ENCODE peak calls at places on chromosomes 3 and 15, in seven cellular contexts. J is MM.1S; S is lower lobe of right lung; L is endothelial cell; Y is bronchial epithelial cell; U is mucosa of descending colon; I is CD8-positive, alpha-beta T cell. R is an unnamed sample.

GRCh38 chr15:52284164-52284563 is 11.4 kb downstream of the MYO5C start:
- DNase-seq in J (no peak), S (no peak), L (no peak), Y (peak), U (no peak), I (no peak), R (no peak)

GRCh38 chr15:62085740-62086139 is 19.0 kb downstream of the C2CD4A start:
- DNase-seq in J (no peak), S (no peak), L (no peak), Y (no peak), U (no peak), I (no peak), R (no peak)

GRCh38 chr3:187639912-187640822 is 30.0 kb downstream of the SST start:
- DNase-seq in J (no peak), S (no peak), L (no peak), Y (no peak), U (no peak), I (no peak), R (no peak)

GRCh38 chr3:100047455-100048141 is 66.7 kb downstream of the FILIP1L start:
- DNase-seq in J (peak), S (no peak), L (no peak), Y (peak), U (peak), I (no peak), R (peak)

GRCh38 chr15:99283739-99284138 is 32.5 kb downstream of the LRRC28 start:
- DNase-seq in J (no peak), S (no peak), L (no peak), Y (no peak), U (no peak), I (no peak), R (no peak)

GRCh38 chr3:78689378-78689777 is 1078.4 kb downstream of the ROBO1 start:
- DNase-seq in J (no peak), S (no peak), L (no peak), Y (no peak), U (no peak), I (no peak), R (no peak)

GRCh38 chr3:64650710-64651109 is 37.1 kb downstream of the ADAMTS9 start:
- DNase-seq in J (no peak), S (no peak), L (no peak), Y (peak), U (no peak), I (no peak), R (no peak)

GRCh38 chr15:53246404-53246803 is 456.3 kb upstream of the ONECUT1 start:
- DNase-seq in J (no peak), S (no peak), L (no peak), Y (no peak), U (no peak), I (no peak), R (no peak)

GRCh38 chr3:155869664-155870063 is 786 bp upstream of the GMPS start:
- DNase-seq in J (no peak), S (no peak), L (no peak), Y (no peak), U (no peak), I (no peak), R (no peak)

GRCh38 chr15:77013786-77014136 is 18.8 kb downstream of the PSTPIP1 start:
- DNase-seq in J (no peak), S (no peak), L (no peak), Y (peak), U (peak), I (peak), R (no peak)

GRCh38 chr15:63514533-63514943 is 10.1 kb downstream of the USP3 start:
- DNase-seq in J (no peak), S (no peak), L (no peak), Y (peak), U (no peak), I (no peak), R (peak)

GRCh38 chr3:119690043-119690656 is 12.7 kb upstream of the CFAP91 start:
- DNase-seq in J (no peak), S (no peak), L (no peak), Y (peak), U (no peak), I (no peak), R (no peak)

GRCh38 chr15:56249080-56249479 is 5.4 kb upstream of the RFX7 start:
- DNase-seq in J (peak), S (no peak), L (peak), Y (peak), U (no peak), I (no peak), R (no peak)

GRCh38 chr3:82229397-82229796 is 468.0 kb upstream of the GBE1 start:
- DNase-seq in J (peak), S (no peak), L (no peak), Y (no peak), U (no peak), I (no peak), R (no peak)

GRCh38 chr3:99638244-99638948 is at the start of gene COL8A1:
- DNase-seq in J (no peak), S (peak), L (peak), Y (peak), U (peak), I (no peak), R (no peak)

GRCh38 chr15:38996111-38996541 is 431.5 kb upstream of the RASGRP1 start:
- DNase-seq in J (no peak), S (no peak), L (no peak), Y (peak), U (no peak), I (no peak), R (no peak)

GRCh38 chr3:46264002-46264401 is 21.7 kb downstream of the CCR3 start:
- DNase-seq in J (no peak), S (no peak), L (no peak), Y (no peak), U (no peak), I (no peak), R (no peak)

GRCh38 chr3:141625506-141625905 is 112.6 kb upstream of the RNF7 start:
- DNase-seq in J (no peak), S (no peak), L (no peak), Y (peak), U (no peak), I (no peak), R (no peak)

GRCh38 chr3:178420033-178420432 is 116.2 kb upstream of the KCNMB2 start:
- DNase-seq in J (no peak), S (no peak), L (no peak), Y (no peak), U (no peak), I (no peak), R (no peak)

GRCh38 chr3:182730675-182731042 is 62.6 kb upstream of the ATP11B start:
- DNase-seq in J (no peak), S (no peak), L (no peak), Y (no peak), U (no peak), I (no peak), R (no peak)

GRCh38 chr15:78314181-78314581 is 14.8 kb upstream of the SKIC8 start:
- DNase-seq in J (no peak), S (no peak), L (no peak), Y (no peak), U (no peak), I (no peak), R (no peak)

GRCh38 chr3:144677118-144677517 is 705.5 kb downstream of the DIPK2A start:
- DNase-seq in J (no peak), S (no peak), L (no peak), Y (no peak), U (no peak), I (no peak), R (no peak)

GRCh38 chr3:123194552-123194951 is 7.2 kb upstream of the SEC22A start:
- DNase-seq in J (no peak), S (no peak), L (peak), Y (peak), U (no peak), I (no peak), R (no peak)

GRCh38 chr3:19972056-19972455 is 25.2 kb downstream of the RAB5A start:
- DNase-seq in J (no peak), S (no peak), L (no peak), Y (peak), U (no peak), I (no peak), R (no peak)

GRCh38 chr3:43405888-43406636 is 119.7 kb downstream of the SNRK start:
- DNase-seq in J (no peak), S (no peak), L (no peak), Y (no peak), U (no peak), I (no peak), R (no peak)

DNA sequence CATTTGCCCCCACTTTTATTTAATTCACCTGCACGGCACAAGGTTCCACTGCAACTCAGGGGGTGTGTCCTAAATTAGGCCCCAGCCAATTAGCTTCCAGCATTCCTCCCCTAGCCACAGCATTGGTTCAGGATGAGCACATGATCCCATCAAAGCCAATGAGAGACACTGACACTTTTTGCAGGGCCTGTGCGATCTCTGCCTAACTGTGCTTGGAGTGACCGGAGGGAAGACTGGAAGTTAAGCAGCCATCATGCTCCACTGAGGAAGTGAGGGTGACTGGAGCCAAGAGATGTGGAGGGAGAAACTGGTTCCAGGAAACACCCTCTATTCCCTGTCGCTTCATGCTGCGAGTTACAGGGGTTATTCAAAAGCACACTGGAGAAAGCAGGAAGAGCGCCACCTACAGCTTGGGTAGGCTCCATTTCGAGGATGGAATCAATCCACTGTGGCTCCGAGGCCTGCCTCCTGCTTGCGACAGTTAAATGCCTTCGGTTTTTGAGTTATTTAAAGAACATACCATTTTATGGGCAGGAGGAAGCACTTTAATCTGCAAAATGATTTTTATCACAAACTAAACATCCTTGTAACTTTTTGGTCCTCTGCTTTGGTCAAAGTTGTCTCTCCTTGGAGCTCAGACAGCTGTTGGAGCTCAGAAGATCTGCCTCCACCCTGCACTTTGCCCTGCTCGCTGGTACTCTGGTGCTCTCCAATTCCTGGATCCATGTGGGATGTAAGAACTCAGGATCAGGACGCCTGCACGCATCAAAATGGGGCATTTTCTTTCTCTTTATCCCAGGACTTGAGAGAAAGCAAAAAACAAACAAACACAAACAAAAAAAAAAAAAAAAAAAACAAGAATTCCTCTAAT is 122.4 kb upstream of the WNT5A start:
- DNase-seq in J (no peak), S (no peak), L (no peak), Y (no peak), U (no peak), I (no peak), R (no peak)
- TF ChIP-seq CTCF in J (no peak), S (no peak), L (peak), Y (peak), U (no peak), I (no peak), R (peak)

GRCh38 chr3:52845157-52845556 is 10.3 kb upstream of the MUSTN1 start:
- DNase-seq in J (no peak), S (no peak), L (no peak), Y (no peak), U (no peak), I (no peak), R (no peak)

GRCh38 chr3:52846427-52846983 is 11.7 kb upstream of the MUSTN1 start:
- DNase-seq in J (peak), S (no peak), L (no peak), Y (no peak), U (no peak), I (no peak), R (no peak)

GRCh38 chr3:52844290-52844985 is 9.6 kb upstream of the MUSTN1 start:
- DNase-seq in J (no peak), S (no peak), L (no peak), Y (no peak), U (no peak), I (no peak), R (no peak)

GRCh38 chr3:52847241-52847640 is 12.4 kb upstream of the MUSTN1 start:
- DNase-seq in J (no peak), S (no peak), L (no peak), Y (no peak), U (no peak), I (no peak), R (no peak)

DNA sequence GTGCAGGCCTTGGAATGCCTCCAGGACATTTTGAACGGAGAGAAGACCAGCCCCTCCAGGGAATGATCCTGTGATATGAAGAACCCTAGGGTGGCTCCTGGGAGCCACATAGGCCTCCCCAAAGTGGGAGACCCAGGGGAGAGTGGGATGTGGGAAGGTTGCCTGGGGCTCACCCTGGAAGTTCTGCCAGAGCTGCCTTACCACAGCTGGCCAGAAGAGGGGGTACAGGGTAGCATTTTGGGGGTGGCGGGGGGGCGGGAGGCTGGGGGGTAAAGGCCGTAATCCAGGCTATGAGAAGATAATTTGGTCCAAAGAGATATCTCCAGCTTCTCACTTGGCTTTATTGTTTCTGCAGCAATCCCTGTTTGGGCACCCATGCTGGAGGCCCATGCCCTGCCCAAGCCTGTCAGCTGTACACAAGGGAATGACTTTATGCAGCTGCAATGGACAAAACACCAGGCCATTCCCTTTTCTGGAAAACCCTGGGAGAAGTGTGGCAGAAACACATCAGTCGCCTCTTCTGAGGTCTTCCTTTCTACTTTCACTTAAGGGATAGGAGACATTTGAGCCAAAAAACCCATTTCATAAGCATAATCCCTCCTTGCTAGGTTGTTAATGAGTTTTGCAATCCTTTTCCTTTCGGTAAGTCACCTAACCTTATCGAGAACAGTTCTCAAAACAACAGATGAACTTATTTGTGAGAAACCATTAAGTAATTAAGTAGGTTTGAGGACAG is 11.0 kb upstream of the MUSTN1 start:
- DNase-seq in J (no peak), S (no peak), L (no peak), Y (no peak), U (no peak), I (no peak), R (no peak)
- TF ChIP-seq CTCF in J (peak), S (peak), L (peak), Y (peak), U (peak), I (peak), R (peak)

DNA sequence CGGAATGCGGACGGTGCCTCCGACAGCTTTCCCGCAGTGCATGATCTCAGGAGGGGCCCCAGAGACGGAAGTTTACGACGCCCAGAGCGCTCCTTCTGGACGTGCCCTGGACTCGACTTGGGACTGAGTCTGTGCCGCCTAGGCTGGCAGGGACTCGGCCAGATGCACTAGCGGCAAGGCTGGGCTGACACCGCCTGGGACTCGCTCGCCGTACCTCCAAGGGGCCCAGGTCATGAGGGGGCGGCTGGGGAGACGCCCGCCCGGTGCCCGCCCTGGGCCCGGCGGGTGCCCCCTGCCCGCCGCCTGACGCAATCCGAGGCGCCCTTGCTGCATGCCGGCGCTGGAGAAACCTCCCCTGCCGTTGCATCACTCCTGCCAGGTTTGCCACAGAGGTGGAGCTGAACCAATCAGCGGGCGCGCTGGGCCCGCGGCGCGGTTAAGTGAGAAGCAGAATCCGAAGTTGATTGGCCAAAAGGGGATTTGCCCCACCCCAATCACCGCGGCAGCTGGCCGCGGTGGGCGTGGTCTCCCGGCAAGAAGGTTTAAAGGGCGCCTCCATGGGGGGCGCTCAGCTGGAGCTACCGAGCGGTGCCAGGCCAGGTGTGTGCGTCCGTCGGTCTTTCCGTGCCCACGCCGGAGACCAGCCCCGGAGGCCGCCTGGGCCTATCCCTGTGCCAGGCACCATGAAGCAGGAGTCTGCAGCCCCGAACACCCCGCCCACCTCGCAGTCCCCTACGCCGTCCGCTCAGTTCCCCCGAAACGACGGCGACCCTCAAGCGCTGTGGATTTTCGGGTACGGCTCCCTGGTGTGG is at the start of gene CHAC1:
- DNase-seq in J (peak), S (peak), L (peak), Y (peak), U (peak), I (peak), R (peak)
- TF ChIP-seq CTCF in J (peak), S (peak), L (no peak), Y (no peak), U (peak), I (peak), R (no peak)

GRCh38 chr3:152937234-152937633 is 102.3 kb downstream of the P2RY1 start:
- DNase-seq in J (no peak), S (no peak), L (no peak), Y (no peak), U (no peak), I (no peak), R (no peak)
- TF ChIP-seq CTCF in J (no peak), S (no peak), L (no peak), Y (no peak), U (no peak), I (no peak), R (no peak)

DNA sequence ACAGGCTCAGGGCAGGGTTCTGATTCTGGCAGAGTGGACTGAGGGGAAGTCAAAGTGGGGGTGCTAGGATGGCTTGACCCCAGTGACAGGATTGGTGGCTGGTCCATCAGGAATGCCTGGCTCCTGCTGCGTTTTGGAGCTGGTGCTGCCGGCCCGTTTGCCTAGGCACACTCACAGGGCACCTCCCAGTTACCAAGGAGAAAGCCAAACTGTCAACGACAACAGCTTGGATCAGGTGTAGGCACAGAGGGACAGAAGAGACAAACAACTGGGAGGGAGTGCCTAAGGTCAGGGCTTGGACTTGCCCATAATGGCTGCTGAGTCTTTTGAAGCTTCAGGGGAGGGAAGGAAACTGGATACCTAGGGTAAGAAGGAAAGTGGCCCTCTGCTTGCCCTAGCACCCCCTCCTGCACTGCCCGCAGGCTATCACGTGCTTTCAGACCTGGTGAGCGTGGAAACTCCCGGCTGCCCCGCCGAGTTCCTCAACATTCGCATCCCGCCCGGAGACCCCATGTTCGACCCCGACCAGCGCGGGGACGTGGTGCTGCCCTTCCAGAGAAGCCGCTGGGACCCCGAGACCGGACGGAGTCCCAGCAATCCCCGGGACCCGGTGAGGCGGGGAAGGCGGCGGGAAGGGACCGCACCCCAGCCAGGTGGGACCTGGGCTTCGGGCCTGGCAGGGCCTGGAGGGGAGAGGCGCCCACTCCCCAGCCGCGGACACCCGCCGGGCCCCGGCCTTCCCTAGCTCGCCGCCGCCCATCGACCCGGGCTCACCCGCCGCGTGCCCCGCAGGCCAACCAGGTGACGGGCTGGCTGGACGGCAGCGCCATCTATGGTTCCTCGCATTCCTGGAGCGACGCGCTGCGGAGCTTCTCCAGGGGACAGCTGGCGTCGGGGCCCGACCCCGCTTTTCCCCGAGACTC is 5.1 kb downstream of the DUOX1 start:
- DNase-seq in J (no peak), S (peak), L (peak), Y (no peak), U (no peak), I (no peak), R (no peak)
- TF ChIP-seq CTCF in J (peak), S (no peak), L (no peak), Y (peak), U (no peak), I (no peak), R (peak)

DNA sequence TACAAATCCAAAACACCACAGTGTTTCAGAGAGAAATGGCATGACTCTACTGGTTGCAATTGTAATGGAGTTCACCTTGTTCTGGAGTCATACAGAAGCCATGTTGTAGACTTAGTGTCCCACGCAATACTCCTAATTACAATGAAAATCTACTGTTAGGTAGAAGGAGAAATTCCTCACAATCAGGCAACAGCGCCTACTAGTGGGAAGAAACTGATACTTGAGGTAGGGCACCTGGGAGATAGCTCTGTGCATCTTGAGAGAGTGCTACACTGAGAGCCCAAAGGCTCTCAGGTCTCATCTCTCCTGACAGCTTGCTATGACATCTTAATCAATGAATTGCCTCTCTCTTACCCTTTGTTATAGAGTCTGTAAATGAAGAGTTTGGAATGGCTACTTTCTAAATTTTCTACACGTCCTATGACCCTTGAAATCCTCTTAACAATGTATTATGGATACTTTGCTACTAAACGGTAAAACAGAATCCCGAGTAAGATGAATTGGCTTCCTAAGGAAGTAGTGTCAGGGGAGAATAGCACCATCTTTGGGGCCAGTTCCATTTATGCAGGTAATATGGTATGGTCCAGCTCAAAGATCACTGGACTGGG is 422.7 kb upstream of the TPRG1 start:
- DNase-seq in J (peak), S (no peak), L (peak), Y (peak), U (no peak), I (peak), R (no peak)
- TF ChIP-seq CTCF in J (peak), S (peak), L (peak), Y (peak), U (peak), I (peak), R (peak)